ENCODE peak calls at places on chromosomes 4 and X, in nine cellular contexts. W is tibial nerve, G is HCT116, I is lower leg skin, S is Peyer's patch, K is ovary, P is A549, E is sigmoid colon, A is adrenal gland. L is an unnamed sample.
A peak's percentile ranks its signal among the peaks of the same experiment; 100 is the strongest.

GRCh38 chr4:139665690-139666529 is at the start of gene MGST2:
- DNase-seq in W (peak; percentile 60), G (no peak), I (peak; percentile 69), S (peak; percentile 47), K (peak; percentile 57), P (peak; percentile 62), E (peak; percentile 82), A (peak; percentile 89), L (no peak)

GRCh38 chr4:42436950-42437349 is 39.7 kb downstream of the SHISA3 start:
- DNase-seq in W (no peak), G (no peak), I (no peak), S (no peak), K (no peak), P (no peak), E (no peak), A (no peak), L (no peak)

GRCh38 chrX:65706041-65706828 is 38.8 kb downstream of the MSN start:
- DNase-seq in W (no peak), G (no peak), I (peak; percentile 20), S (no peak), K (no peak), P (peak; percentile 30), E (no peak), A (peak; percentile 39), L (no peak)

GRCh38 chr4:160351018-160351417 is 1248.1 kb downstream of the RAPGEF2 start:
- DNase-seq in W (no peak), G (no peak), I (no peak), S (no peak), K (no peak), P (no peak), E (no peak), A (no peak), L (no peak)

GRCh38 chr4:114132830-114133229 is 153.4 kb upstream of the ARSJ start:
- DNase-seq in W (no peak), G (no peak), I (no peak), S (no peak), K (no peak), P (peak; percentile 8), E (no peak), A (no peak), L (no peak)

GRCh38 chr4:52234539-52235174 is 183.6 kb downstream of the SPATA18 start:
- DNase-seq in W (peak; percentile 15), G (peak; percentile 41), I (no peak), S (no peak), K (peak; percentile 65), P (peak; percentile 8), E (no peak), A (peak; percentile 22), L (no peak)

GRCh38 chr4:57184378-57185031 is 74.3 kb upstream of the IGFBP7 start:
- DNase-seq in W (no peak), G (no peak), I (no peak), S (no peak), K (no peak), P (no peak), E (no peak), A (no peak), L (no peak)

GRCh38 chrX:132612990-132613564 is 124.2 kb upstream of the MBNL3 start:
- DNase-seq in W (peak; percentile 47), G (peak; percentile 12), I (no peak), S (peak; percentile 23), K (peak; percentile 16), P (no peak), E (no peak), A (peak; percentile 76), L (no peak)

GRCh38 chrX:119698835-119699234 is 5.9 kb upstream of the SEPTIN6 start:
- DNase-seq in W (no peak), G (peak; percentile 47), I (no peak), S (no peak), K (no peak), P (peak; percentile 70), E (no peak), A (no peak), L (no peak)

GRCh38 chr4:1249731-1250526 is 999 bp upstream of the CTBP1 start:
- DNase-seq in W (no peak), G (no peak), I (no peak), S (no peak), K (peak; percentile 57), P (peak; percentile 29), E (peak; percentile 82), A (peak; percentile 46), L (no peak)

GRCh38 chr4:62544428-62544827 is 1344.3 kb downstream of the ADGRL3 start:
- DNase-seq in W (no peak), G (no peak), I (no peak), S (no peak), K (no peak), P (no peak), E (no peak), A (no peak), L (no peak)

GRCh38 chr4:5905714-5906113 is 12.8 kb upstream of the CRMP1 start:
- DNase-seq in W (no peak), G (no peak), I (no peak), S (no peak), K (no peak), P (no peak), E (no peak), A (no peak), L (no peak)

GRCh38 chrX:7606253-7606652 is 236.7 kb upstream of the VCX start:
- DNase-seq in W (no peak), G (no peak), I (no peak), S (no peak), K (no peak), P (no peak), E (no peak), A (no peak), L (no peak)

GRCh38 chrX:144715356-144715755 is 531.9 kb upstream of the SPANXN1 start:
- DNase-seq in W (no peak), G (no peak), I (no peak), S (no peak), K (no peak), P (no peak), E (no peak), A (no peak), L (no peak)

GRCh38 chr4:76767983-76768382 is 130.0 kb downstream of the SOWAHB start:
- DNase-seq in W (no peak), G (no peak), I (no peak), S (no peak), K (no peak), P (no peak), E (no peak), A (no peak), L (no peak)

GRCh38 chr4:61299316-61299715 is 99.2 kb downstream of the ADGRL3 start:
- DNase-seq in W (no peak), G (no peak), I (no peak), S (no peak), K (no peak), P (no peak), E (no peak), A (no peak), L (no peak)
- TF ChIP-seq CTCF in W (no peak), G (no peak), I (no peak), S (no peak), K (no peak), P (no peak), E (no peak), A (no peak), L (no peak)

GRCh38 chr4:152075253-152075928 is 314.6 kb upstream of the GATB start:
- DNase-seq in W (no peak), G (no peak), I (no peak), S (no peak), K (no peak), P (no peak), E (no peak), A (no peak), L (peak; percentile 79)

GRCh38 chr4:152083348-152083747 is 322.5 kb upstream of the GATB start:
- DNase-seq in W (no peak), G (no peak), I (no peak), S (no peak), K (no peak), P (no peak), E (no peak), A (no peak), L (no peak)

GRCh38 chr4:152077582-152077981 is 316.8 kb upstream of the GATB start:
- DNase-seq in W (no peak), G (no peak), I (no peak), S (no peak), K (no peak), P (no peak), E (no peak), A (no peak), L (peak; percentile 78)

GRCh38 chr4:152081024-152081423 is 320.2 kb upstream of the GATB start:
- DNase-seq in W (no peak), G (no peak), I (no peak), S (no peak), K (no peak), P (no peak), E (no peak), A (no peak), L (no peak)

GRCh38 chr4:152079543-152080293 is 318.9 kb upstream of the GATB start:
- DNase-seq in W (no peak), G (no peak), I (no peak), S (peak; percentile 40), K (no peak), P (no peak), E (no peak), A (no peak), L (no peak)
- TF ChIP-seq POLR2A in W (no peak), G (no peak), I (no peak), S (no peak), K (no peak), P (no peak), E (no peak), A (no peak), L (no peak)

GRCh38 chr4:169150806-169151205 is 120.0 kb downstream of the SH3RF1 start:
- DNase-seq in W (no peak), G (no peak), I (no peak), S (no peak), K (no peak), P (no peak), E (no peak), A (no peak), L (no peak)

GRCh38 chr4:169152104-169152503 is 118.7 kb downstream of the SH3RF1 start:
- DNase-seq in W (no peak), G (no peak), I (no peak), S (no peak), K (no peak), P (no peak), E (no peak), A (no peak), L (no peak)

GRCh38 chr4:169153451-169153850 is 117.3 kb downstream of the SH3RF1 start:
- DNase-seq in W (no peak), G (no peak), I (no peak), S (no peak), K (no peak), P (no peak), E (no peak), A (no peak), L (no peak)

GRCh38 chr4:169151671-169152070 is 119.1 kb downstream of the SH3RF1 start:
- DNase-seq in W (no peak), G (no peak), I (no peak), S (no peak), K (no peak), P (no peak), E (no peak), A (no peak), L (no peak)

GRCh38 chr4:169152899-169153298 is 117.9 kb downstream of the SH3RF1 start:
- DNase-seq in W (no peak), G (no peak), I (no peak), S (no peak), K (no peak), P (no peak), E (no peak), A (no peak), L (no peak)
- TF ChIP-seq CTCF in W (no peak), G (peak; percentile 39), I (no peak), S (no peak), K (no peak), P (no peak), E (no peak), A (no peak), L (no peak)

GRCh38 chr4:183659029-183659870 is at the start of the genes RWDD4 and TRAPPC11:
- DNase-seq in W (peak; percentile 96), G (peak; percentile 88), I (peak; percentile 97), S (peak; percentile 95), K (peak; percentile 98), P (peak; percentile 89), E (peak; percentile 99), A (peak; percentile 98), L (peak; percentile 99)
- TF ChIP-seq POLR2A in W (peak; percentile 95), G (peak; percentile 37), I (peak; percentile 22), S (peak; percentile 76), K (peak; percentile 94), P (peak; percentile 32), E (peak; percentile 84), A (peak; percentile 90), L (peak; percentile 90)